ENCODE peak calls at places on chromosomes 11 and 22, in five cellular contexts. X is adrenal gland, P is stomach, C is A549, Q is right lobe of liver. W is an unnamed sample.
A peak's percentile ranks its signal among the peaks of the same experiment; 100 is the strongest.

GRCh38 chr11:86481399-86481798 is 106.7 kb downstream of the CCDC81 start:
- DNase-seq in X (no peak), P (no peak), C (no peak), Q (no peak), W (no peak)

GRCh38 chr11:75477614-75477935 is 44.6 kb upstream of the KLHL35 start:
- DNase-seq in X (no peak), P (no peak), C (no peak), Q (no peak), W (no peak)

GRCh38 chr11:128691802-128692749 is 1.8 kb upstream of the FLI1 start:
- DNase-seq in X (no peak), P (no peak), C (no peak), Q (no peak), W (no peak)

GRCh38 chr22:31080848-31081649 is at the start of gene SMTN:
- DNase-seq in X (peak; percentile 89), P (peak; percentile 96), C (peak; percentile 80), Q (peak; percentile 94), W (peak; percentile 89)

GRCh38 chr22:50621948-50622722 is 5.8 kb downstream of the ARSA start:
- DNase-seq in X (no peak), P (peak; percentile 63), C (no peak), Q (no peak), W (no peak)

GRCh38 chr11:19957301-19957985 is 202.8 kb downstream of the DBX1 start:
- DNase-seq in X (no peak), P (no peak), C (no peak), Q (no peak), W (no peak)

GRCh38 chr11:32918427-32918826 is 25.8 kb downstream of the QSER1 start:
- DNase-seq in X (no peak), P (no peak), C (no peak), Q (no peak), W (no peak)

GRCh38 chr22:39665229-39665628 is 94.7 kb downstream of the CACNA1I start:
- DNase-seq in X (no peak), P (no peak), C (no peak), Q (no peak), W (no peak)

GRCh38 chr11:75337195-75337654 is 14.2 kb downstream of the ARRB1 start:
- DNase-seq in X (no peak), P (no peak), C (peak; percentile 50), Q (no peak), W (no peak)

GRCh38 chr11:4095509-4096230 is 1.1 kb downstream of the RRM1 start:
- DNase-seq in X (no peak), P (no peak), C (peak; percentile 53), Q (no peak), W (no peak)

GRCh38 chr11:4551346-4551979 is 6.5 kb downstream of the OR52M1 start:
- DNase-seq in X (no peak), P (no peak), C (peak; percentile 19), Q (no peak), W (no peak)

GRCh38 chr11:126334665-126335462 is 20.6 kb upstream of the ST3GAL4 start:
- DNase-seq in X (no peak), P (no peak), C (no peak), Q (no peak), W (no peak)

GRCh38 chr22:21837184-21837979 is 30.1 kb downstream of the MAPK1 start:
- DNase-seq in X (no peak), P (no peak), C (peak; percentile 22), Q (no peak), W (no peak)

GRCh38 chr11:7511405-7511804 is 2.4 kb upstream of the PPFIBP2 start:
- DNase-seq in X (peak; percentile 33), P (peak; percentile 80), C (no peak), Q (peak; percentile 83), W (peak; percentile 30)

GRCh38 chr11:117875397-117876048 is 935 bp downstream of the FXYD6 start:
- DNase-seq in X (no peak), P (no peak), C (no peak), Q (no peak), W (no peak)

GRCh38 chr22:31870890-31871289 is 73.4 kb upstream of the YWHAH start:
- DNase-seq in X (no peak), P (no peak), C (peak; percentile 74), Q (no peak), W (no peak)

GRCh38 chr11:118895093-118896039 is 11.7 kb downstream of the CXCR5 start:
- DNase-seq in X (no peak), P (no peak), C (no peak), Q (no peak), W (no peak)

GRCh38 chr11:34495724-34496377 is 17.7 kb downstream of the ELF5 start:
- DNase-seq in X (no peak), P (peak; percentile 73), C (no peak), Q (no peak), W (no peak)

DNA sequence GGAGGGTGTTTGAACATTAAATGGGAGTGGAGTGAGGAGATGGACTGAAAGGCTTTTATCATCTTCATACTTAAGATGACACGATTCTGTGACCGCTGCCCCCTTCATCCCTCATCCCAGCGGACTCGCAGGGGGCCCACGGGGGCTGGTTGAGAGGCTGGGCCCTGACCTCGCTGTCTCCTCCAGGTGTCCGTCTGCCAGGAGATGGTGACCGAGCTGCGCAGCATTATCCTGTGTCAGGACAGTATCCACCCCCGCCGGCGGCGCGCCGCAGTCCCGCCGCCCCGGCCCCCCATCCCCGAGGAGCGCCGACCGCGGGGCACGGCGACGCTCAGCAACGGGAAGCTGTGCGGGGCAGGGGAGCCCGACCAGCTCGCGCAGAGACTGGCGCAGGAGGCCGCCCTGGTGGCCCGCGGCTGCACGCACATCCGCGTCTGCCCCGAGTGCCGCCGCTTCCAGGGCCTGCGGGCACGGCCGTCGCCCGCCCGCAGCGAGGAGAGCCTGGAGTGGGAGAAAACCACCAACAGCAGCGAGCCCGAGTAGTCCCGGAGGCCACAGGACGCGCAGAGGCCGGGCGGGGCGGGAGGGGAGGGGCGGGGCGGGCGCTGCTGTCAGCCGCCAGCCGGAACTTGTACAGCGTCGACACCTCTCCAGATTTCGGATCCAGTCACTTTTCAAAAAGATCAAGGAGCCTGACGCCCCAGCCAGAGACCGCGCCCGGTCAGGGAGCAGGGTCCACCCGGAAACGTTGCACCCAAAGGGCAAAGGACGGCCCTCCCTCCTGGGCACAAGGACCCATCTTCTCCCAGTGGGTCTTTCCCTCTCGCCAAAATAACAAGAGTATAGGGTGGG is 38.0 kb upstream of the TBCEL start:
- DNase-seq in X (peak; percentile 63), P (peak; percentile 58), C (peak; percentile 16), Q (peak; percentile 67), W (no peak)
- H3K4me3 ChIP-seq in X (no peak overlapping the region), P (peak overlapping the region; percentile 46), C (peak overlapping the region; percentile 45), Q (peak overlapping the region; percentile 54), W (peak overlapping the region; percentile 34)

GRCh38 chr22:38442967-38443674 is 11.9 kb downstream of the KCNJ4 start:
- DNase-seq in X (no peak), P (no peak), C (no peak), Q (no peak), W (no peak)
- H3K4me1 ChIP-seq in X (no peaks in the 10 kb centered on the region), P (no peaks in the 10 kb centered on the region), C (no peaks in the 10 kb centered on the region), Q (no peaks in the 10 kb centered on the region), W (no peaks in the 10 kb centered on the region)

GRCh38 chr11:10308208-10308954 is 3.5 kb downstream of the ADM start:
- DNase-seq in X (no peak), P (no peak), C (no peak), Q (no peak), W (no peak)
- TF ChIP-seq POLR2A in X (peak; percentile 41), P (no peak), C (no peak), Q (no peak), W (no peak)

DNA sequence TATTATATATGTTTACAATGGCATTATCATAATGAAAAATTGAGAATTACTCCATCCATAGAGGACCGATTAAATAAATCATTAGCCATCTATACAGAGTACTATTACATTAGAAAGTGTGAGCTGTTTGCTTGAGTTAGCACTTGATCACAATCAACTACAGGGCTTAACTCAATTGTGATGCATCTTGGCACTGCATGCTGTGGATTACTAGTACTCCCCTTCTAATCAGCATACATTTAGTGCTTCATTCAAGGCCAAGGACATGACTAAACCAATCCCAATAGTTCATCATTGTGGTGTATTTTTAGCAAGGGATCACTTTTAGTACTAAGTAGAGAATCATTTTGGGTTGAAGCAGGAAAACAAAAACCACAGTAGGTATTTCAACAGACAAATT is 23.5 kb upstream of the ARHGAP42 start:
- DNase-seq in X (no peak), P (no peak), C (no peak), Q (no peak), W (no peak)
- H3K4me3 ChIP-seq in X (no peak overlapping the region), P (no peak overlapping the region), C (no peak overlapping the region), Q (no peak overlapping the region), W (no peak overlapping the region)

GRCh38 chr22:42932857-42933782 is 76.0 kb upstream of the ARFGAP3 start:
- DNase-seq in X (no peak), P (no peak), C (no peak), Q (peak; percentile 27), W (no peak)
- H3K4me1 ChIP-seq in X (peaks cover 94% of the 10 kb centered on the region), P (peaks cover 100% of the 10 kb centered on the region), C (peaks cover 88% of the 10 kb centered on the region), Q (no peaks in the 10 kb centered on the region), W (peaks cover 100% of the 10 kb centered on the region)

DNA sequence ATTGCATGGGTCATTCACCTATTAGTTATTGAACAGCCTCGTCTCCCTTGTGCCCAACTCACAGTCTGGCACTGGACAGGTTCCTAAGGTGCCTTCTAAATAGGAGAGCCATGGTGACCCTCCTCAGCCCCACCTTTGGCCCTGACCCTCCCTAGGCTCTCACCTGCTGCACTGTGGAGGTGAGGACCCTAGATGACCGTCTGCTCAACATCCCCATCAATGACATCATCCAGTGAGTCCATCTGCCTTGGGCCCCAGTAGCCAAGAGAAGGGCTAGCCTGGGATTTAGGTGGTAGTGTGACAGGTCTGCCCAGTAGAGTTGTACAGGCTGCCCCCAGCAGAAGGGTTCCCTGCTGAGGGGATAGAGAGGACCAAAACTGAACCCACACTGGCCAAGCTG is 13.6 kb downstream of the UCP2 start:
- DNase-seq in X (no peak), P (no peak), C (no peak), Q (no peak), W (no peak)
- TF ChIP-seq POLR2A in X (no peak), P (no peak), C (no peak), Q (no peak), W (no peak)

GRCh38 chr11:12111482-12112149 is 1.2 kb downstream of the MICAL2 start:
- DNase-seq in X (no peak), P (no peak), C (no peak), Q (no peak), W (no peak)

GRCh38 chr11:12110714-12111481 is 508 bp downstream of the MICAL2 start:
- DNase-seq in X (peak; percentile 30), P (no peak), C (no peak), Q (peak; percentile 68), W (no peak)

GRCh38 chr11:12112731-12113130 is 2.3 kb downstream of the MICAL2 start:
- DNase-seq in X (no peak), P (no peak), C (no peak), Q (no peak), W (no peak)

GRCh38 chr11:12113294-12113693 is 2.9 kb downstream of the MICAL2 start:
- DNase-seq in X (no peak), P (no peak), C (no peak), Q (no peak), W (no peak)

DNA sequence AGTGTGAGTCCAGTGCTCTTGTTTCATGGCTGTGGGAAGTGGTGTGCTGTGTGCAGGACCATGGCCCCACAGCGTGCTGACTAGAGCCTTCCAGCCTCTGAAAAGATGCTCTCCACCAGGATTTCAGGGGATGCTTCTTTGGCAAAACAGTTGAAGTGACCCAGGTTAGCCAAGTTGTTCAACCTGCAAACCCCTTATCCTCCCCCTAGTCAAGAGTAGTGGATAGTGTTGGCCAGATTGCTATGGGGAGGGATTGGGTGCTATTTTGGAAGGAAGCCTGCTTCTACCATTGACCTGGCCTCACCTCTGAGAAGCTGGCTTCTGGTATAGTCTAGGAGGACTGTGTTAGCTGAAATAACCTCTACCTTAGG is 1.7 kb downstream of the MICAL2 start:
- DNase-seq in X (no peak), P (no peak), C (no peak), Q (no peak), W (no peak)
- H3K4me3 ChIP-seq in X (no peak overlapping the region), P (peak overlapping the region; percentile 88), C (peak overlapping the region; percentile 83), Q (no peak overlapping the region), W (peak overlapping the region; percentile 97)